ENCODE peak calls at places on chromosome 15, in six cellular contexts. A is A549, X is GM12878, H is SK-N-SH, N is K562, Y is HepG2. V is an unnamed sample.

GRCh38 chr15:70802629-70803028 is 39.3 kb upstream of the UACA start:
- DNase-seq in N (no peak), X (no peak), H (no peak), A (peak), Y (no peak), V (peak)

GRCh38 chr15:80207887-80208286 is 44.1 kb downstream of the CTXND1 start:
- DNase-seq in A (no peak), N (no peak), Y (peak), H (no peak), X (no peak), V (no peak)

GRCh38 chr15:83282859-83283812 is 1.3 kb downstream of the BNC1 start:
- DNase-seq in H (peak), N (no peak), A (no peak), X (no peak), Y (no peak), V (no peak)

GRCh38 chr15:65834603-65835282 is 34.5 kb upstream of the RAB11A start:
- DNase-seq in H (no peak), X (no peak), A (no peak), Y (no peak), N (no peak), V (no peak)

GRCh38 chr15:73964736-73965093 is 27.4 kb downstream of the STOML1 start:
- DNase-seq in A (peak), N (peak), X (no peak), Y (peak), H (peak), V (peak)

GRCh38 chr15:83053151-83053550 is 13.9 kb downstream of the BTBD1 start:
- DNase-seq in H (no peak), A (no peak), N (no peak), X (no peak), Y (no peak), V (peak)

GRCh38 chr15:73983773-73984172 is 8.3 kb downstream of the STOML1 start:
- DNase-seq in H (no peak), X (no peak), N (no peak), A (no peak), Y (no peak), V (no peak)

GRCh38 chr15:70348581-70349344 is 251.0 kb upstream of the TLE3 start:
- DNase-seq in Y (no peak), X (no peak), A (no peak), H (no peak), N (no peak), V (no peak)

GRCh38 chr15:60523056-60523455 is 44.1 kb upstream of the ICE2 start:
- DNase-seq in H (no peak), X (no peak), N (no peak), A (no peak), Y (no peak), V (peak)

GRCh38 chr15:70098170-70098460 is 398 bp upstream of the TLE3 start:
- DNase-seq in X (no peak), H (no peak), A (no peak), Y (no peak), N (no peak), V (no peak)

GRCh38 chr15:84937144-84937543 is 44.5 kb upstream of the PDE8A start:
- DNase-seq in X (no peak), H (no peak), N (peak), A (no peak), Y (no peak), V (peak)

GRCh38 chr15:61994216-61994615 is 66.0 kb downstream of the VPS13C start:
- DNase-seq in H (no peak), N (no peak), A (no peak), X (no peak), Y (no peak), V (peak)

GRCh38 chr15:41567870-41568269 is 8.9 kb downstream of the TYRO3 start:
- DNase-seq in A (no peak), Y (peak), N (peak), X (no peak), H (no peak), V (no peak)

GRCh38 chr15:100437261-100437660 is 91.5 kb downstream of the CERS3 start:
- DNase-seq in N (no peak), X (no peak), H (no peak), A (no peak), Y (no peak), V (no peak)

GRCh38 chr15:76502678-76503077 is 166.1 kb downstream of the ISL2 start:
- DNase-seq in A (no peak), H (no peak), Y (no peak), N (no peak), X (no peak), V (no peak)

GRCh38 chr15:23532019-23532418 is 33.5 kb upstream of the MKRN3 start:
- DNase-seq in X (no peak), H (no peak), A (no peak), Y (no peak), N (no peak), V (no peak)

GRCh38 chr15:70289191-70289955 is 191.7 kb upstream of the TLE3 start:
- DNase-seq in A (no peak), H (no peak), N (no peak), Y (no peak), X (no peak), V (no peak)

GRCh38 chr15:92711457-92711831 is 55.9 kb upstream of the FAM174B start:
- DNase-seq in X (no peak), Y (no peak), A (no peak), N (no peak), H (no peak), V (no peak)

GRCh38 chr15:76150508-76150907 is 90.7 kb downstream of the TMEM266 start:
- DNase-seq in Y (no peak), H (no peak), N (no peak), A (no peak), X (no peak), V (no peak)

GRCh38 chr15:94584833-94585244 is 353.5 kb downstream of the MCTP2 start:
- DNase-seq in H (no peak), X (peak), N (no peak), Y (no peak), A (no peak), V (no peak)

GRCh38 chr15:94119215-94119815 is 112.0 kb upstream of the MCTP2 start:
- DNase-seq in X (no peak), Y (no peak), H (no peak), A (no peak), N (no peak), V (no peak)

GRCh38 chr15:96418146-96418545 is 87.6 kb downstream of the NR2F2 start:
- DNase-seq in A (no peak), H (no peak), Y (no peak), N (no peak), X (no peak), V (no peak)

GRCh38 chr15:91135201-91136130 is 35.4 kb downstream of the SV2B start:
- DNase-seq in Y (no peak), A (no peak), X (peak), N (no peak), H (no peak), V (no peak)

GRCh38 chr15:77568014-77568959 is 64.4 kb downstream of the LINGO1 start:
- DNase-seq in A (no peak), N (no peak), H (peak), Y (peak), X (no peak), V (no peak)

GRCh38 chr15:76932090-76932966 is 779 bp downstream of the RCN2 start:
- DNase-seq in Y (no peak), H (no peak), X (no peak), N (no peak), A (peak), V (peak)

GRCh38 chr15:47888721-47889120 is 171.4 kb downstream of the SEMA6D start:
- DNase-seq in A (no peak), Y (no peak), H (no peak), X (no peak), N (no peak), V (no peak)

GRCh38 chr15:75177360-75178071 is 24.2 kb upstream of the C15orf39 start:
- DNase-seq in X (no peak), H (peak), Y (no peak), N (no peak), A (no peak), V (no peak)

GRCh38 chr15:75646112-75646943 is 1.4 kb upstream of the SNX33 start:
- DNase-seq in Y (no peak), A (no peak), H (no peak), N (no peak), X (no peak), V (no peak)

GRCh38 chr15:60346653-60347052 is 51.1 kb downstream of the ANXA2 start:
- DNase-seq in N (no peak), Y (no peak), A (no peak), X (no peak), H (no peak), V (no peak)

GRCh38 chr15:92906563-92907081 is 6.5 kb downstream of the CHD2 start:
- DNase-seq in X (no peak), Y (no peak), H (no peak), A (no peak), N (no peak), V (peak)

GRCh38 chr15:99435761-99436346 is 129.9 kb upstream of the MEF2A start:
- DNase-seq in X (no peak), A (no peak), Y (no peak), N (no peak), H (no peak), V (no peak)

DNA sequence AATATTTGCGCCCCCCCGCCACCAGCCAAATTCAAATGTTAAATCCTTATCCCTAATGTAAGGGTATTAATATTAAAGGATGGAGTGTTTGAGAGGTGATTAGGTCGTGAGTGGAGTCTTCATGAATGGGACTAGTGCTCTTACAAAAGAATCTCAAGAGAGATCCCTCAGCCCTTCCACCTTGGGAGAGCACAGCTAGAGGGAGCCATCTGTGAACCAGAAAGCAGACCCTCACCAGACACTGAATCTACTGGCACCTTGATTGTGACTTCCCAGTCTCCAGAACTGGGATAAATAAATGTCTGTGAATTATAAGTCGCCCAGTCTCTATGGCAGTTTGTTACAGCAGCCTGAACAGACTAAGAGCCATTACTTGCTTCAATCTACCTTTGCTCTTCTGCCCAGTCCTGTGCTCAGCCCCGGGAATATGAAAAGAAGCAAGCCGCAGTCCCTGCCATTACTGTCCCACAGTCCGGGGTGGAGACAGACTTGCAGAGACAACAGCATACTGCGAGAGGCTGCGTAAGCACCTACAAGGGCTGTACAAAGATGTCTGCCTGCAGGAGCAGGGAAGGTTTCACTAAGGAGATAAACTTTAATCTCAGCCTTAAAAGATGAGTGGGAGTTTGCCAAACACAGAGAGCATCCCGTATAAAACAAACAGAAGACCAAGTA is 110.7 kb upstream of the TMCO5A start:
- DNase-seq in X (no peak), H (no peak), A (no peak), N (no peak), Y (no peak), V (no peak)
- TF ChIP-seq SMC3 in X (no peak), H (peak), A (no peak), N (no peak), Y (no peak), V (no peak)

GRCh38 chr15:40289140-40289775 is 6.4 kb upstream of the ANKRD63 start:
- DNase-seq in N (no peak), Y (no peak), X (no peak), A (no peak), H (no peak), V (no peak)

GRCh38 chr15:40293006-40293405 is 10.1 kb upstream of the ANKRD63 start:
- DNase-seq in N (no peak), X (no peak), Y (no peak), A (no peak), H (no peak), V (no peak)

GRCh38 chr15:40290540-40291087 is 7.8 kb upstream of the ANKRD63 start:
- DNase-seq in Y (no peak), X (no peak), A (no peak), H (no peak), N (no peak), V (no peak)

GRCh38 chr15:40292246-40292645 is 9.4 kb upstream of the ANKRD63 start:
- DNase-seq in X (no peak), A (no peak), N (no peak), H (no peak), Y (no peak), V (no peak)

GRCh38 chr15:40291088-40291574 is 8.3 kb upstream of the ANKRD63 start:
- DNase-seq in Y (no peak), X (no peak), A (peak), H (peak), N (peak), V (peak)
- TF ChIP-seq SMC3 in Y (no peak), X (no peak), A (no peak), H (no peak), N (no peak), V (no peak)

GRCh38 chr15:32682569-32682968 is 35.2 kb upstream of the GREM1 start:
- DNase-seq in Y (no peak), X (no peak), N (no peak), A (no peak), H (no peak), V (peak)
- TF ChIP-seq SMC3 in Y (no peak), X (no peak), N (no peak), A (no peak), H (no peak), V (no peak)

DNA sequence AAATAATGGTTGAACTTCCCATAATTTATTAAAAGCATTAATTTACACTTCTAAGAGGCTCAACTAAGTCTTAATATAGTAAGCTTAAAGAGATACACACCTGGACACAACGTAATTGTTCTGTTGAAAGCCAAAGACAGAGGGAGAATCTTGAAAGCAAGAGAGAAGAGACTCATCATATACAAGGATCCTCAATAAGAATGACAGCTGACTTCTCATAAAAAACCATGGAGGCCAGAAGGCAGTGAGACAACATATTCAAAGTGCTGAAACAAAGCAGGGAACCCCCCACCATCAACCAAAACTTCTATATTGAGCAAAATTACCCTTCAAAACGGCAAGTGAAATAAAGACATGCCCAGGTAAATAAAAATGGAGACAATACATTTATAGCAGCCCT is 16.6 kb upstream of the GABRG3 start:
- DNase-seq in Y (no peak), A (no peak), N (no peak), X (no peak), H (no peak), V (no peak)
- TF ChIP-seq SMC3 in Y (no peak), A (no peak), N (no peak), X (no peak), H (no peak), V (no peak)

DNA sequence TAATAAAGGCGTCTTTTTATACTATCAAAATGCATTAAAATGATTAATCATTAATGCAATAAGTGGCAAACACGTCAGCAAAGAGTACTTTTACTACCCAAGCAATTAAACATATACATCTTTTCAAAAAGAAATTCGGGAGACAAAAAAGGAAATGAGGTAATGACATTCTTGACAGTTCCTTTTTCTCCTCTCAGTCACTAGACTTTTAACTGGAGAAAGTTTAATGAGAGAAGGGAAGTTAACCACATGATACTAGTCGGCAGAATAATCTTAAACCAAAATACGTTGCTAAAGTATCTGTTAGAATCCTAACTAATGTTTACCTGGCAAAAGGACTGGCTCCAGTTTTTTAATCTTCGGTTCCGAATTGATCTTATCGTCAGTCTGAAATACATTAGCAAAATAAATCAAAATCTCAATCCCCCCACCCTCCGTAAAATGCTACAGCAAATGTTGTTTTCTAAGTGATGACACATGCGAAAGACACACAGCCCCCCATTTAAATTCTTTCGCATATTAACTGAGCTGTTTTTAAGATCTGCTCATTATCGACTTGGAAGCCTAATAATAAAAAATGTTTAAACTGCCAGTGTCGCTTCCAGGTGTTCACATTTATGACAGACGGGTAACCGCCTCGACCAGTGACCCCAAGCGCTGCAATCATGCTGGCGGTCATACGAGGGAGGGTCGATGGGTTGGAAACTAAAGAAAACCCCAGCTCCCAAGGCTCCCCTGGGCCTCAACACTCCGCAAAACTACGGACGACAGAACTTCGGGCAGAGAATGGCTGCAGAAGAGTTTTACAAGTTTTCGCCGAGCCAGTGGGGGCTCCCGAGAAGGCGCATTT is 752 bp downstream of the MTMR10 start:
- DNase-seq in X (no peak), A (peak), N (no peak), H (no peak), Y (peak), V (peak)
- TF ChIP-seq SMC3 in X (no peak), A (no peak), N (no peak), H (no peak), Y (no peak), V (no peak)

GRCh38 chr15:40250771-40251454 is 12.1 kb downstream of the PAK6 start:
- DNase-seq in H (no peak), N (no peak), Y (no peak), A (no peak), X (no peak), V (no peak)

GRCh38 chr15:40251455-40252140 is 12.7 kb downstream of the PAK6 start:
- DNase-seq in N (no peak), X (no peak), H (no peak), A (no peak), Y (no peak), V (no peak)

GRCh38 chr15:40250304-40250656 is 11.4 kb downstream of the PAK6 start:
- DNase-seq in A (no peak), H (no peak), X (no peak), Y (no peak), N (no peak), V (no peak)

GRCh38 chr15:40248006-40248783 is 9.3 kb downstream of the PAK6 start:
- DNase-seq in X (no peak), H (peak), Y (no peak), A (no peak), N (no peak), V (no peak)

DNA sequence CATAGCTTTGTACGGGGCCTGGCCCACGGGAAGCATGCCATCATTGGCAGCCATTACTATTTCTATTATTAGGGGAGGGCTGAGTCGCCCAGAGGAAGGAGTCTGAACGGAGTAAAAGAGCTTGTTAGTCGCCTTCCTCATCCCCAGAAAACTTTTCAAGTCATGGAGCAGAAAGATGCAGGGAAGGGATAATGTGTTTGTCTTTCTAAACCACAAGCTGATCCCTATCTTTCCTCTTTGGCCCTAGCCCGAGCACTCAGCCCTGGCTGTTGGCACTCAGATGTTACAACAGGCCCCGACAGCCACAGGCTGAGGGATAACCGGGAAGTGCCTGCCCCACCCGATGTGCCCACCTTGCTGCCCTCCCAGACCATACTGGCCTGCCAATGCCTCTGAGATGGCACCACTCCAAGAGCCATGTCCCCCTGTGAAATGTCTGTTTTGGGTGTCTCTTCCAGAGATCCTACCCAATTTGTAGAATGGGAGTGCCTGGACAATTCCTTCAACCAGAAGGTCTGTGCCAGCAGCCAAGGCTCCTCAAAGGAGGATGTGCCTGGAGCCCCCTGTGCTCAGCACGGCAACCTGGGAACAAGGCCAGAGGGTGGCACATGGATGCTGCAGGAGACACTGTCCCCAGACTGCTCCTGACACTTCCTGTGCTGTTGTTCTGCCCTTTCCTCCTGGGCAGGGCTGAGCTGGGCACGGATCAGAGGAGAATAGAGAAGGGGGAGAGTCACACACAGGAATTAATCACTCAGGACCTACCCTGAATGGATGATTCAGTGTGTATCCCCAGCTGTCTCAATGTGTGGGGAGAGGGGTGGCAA is 10.8 kb downstream of the PAK6 start:
- DNase-seq in Y (no peak), X (no peak), H (peak), N (no peak), A (no peak), V (peak)
- TF ChIP-seq SMC3 in Y (no peak), X (no peak), H (no peak), N (no peak), A (no peak), V (no peak)

GRCh38 chr15:36856339-36856973 is 243.9 kb downstream of the MEIS2 start:
- DNase-seq in H (no peak), N (no peak), X (no peak), A (no peak), Y (no peak), V (no peak)
- TF ChIP-seq SMC3 in H (no peak), N (no peak), X (no peak), A (no peak), Y (no peak), V (no peak)